ENCODE peak calls at places on chromosome 11, in ten cellular contexts. B is CD4-positive, CD25-positive, alpha-beta regulatory T cell; M is body of pancreas; E is aorta; P is mammary epithelial cell; T is CD4-positive, alpha-beta memory T cell; V is neural progenitor cell; Q is HCT116; H is CD8-positive, alpha-beta T cell; U is cardiac muscle cell. L is an unnamed sample.

GRCh38 chr11:120168108-120168959 is 30.4 kb upstream of the TRIM29 start:
- DNase-seq in B (no peak), M (no peak), E (peak), P (no peak), T (no peak), V (no peak), Q (no peak), H (no peak), U (no peak), L (no peak)

GRCh38 chr11:2701230-2701629 is 1.4 kb upstream of the KCNQ1OT1 start:
- DNase-seq in B (no peak), M (peak), E (peak), P (no peak), T (no peak), V (no peak), Q (no peak), H (no peak), U (no peak), L (no peak)

GRCh38 chr11:117510646-117511045 is 183.0 kb downstream of the CEP164 start:
- DNase-seq in B (no peak), M (no peak), E (no peak), P (no peak), T (no peak), V (no peak), Q (no peak), H (no peak), U (no peak), L (no peak)

GRCh38 chr11:78022397-78023396 is at the start of gene KCTD14:
- DNase-seq in B (no peak), M (peak), E (no peak), P (peak), T (no peak), V (peak), Q (no peak), H (no peak), U (peak), L (no peak)

GRCh38 chr11:48193876-48194275 is 22.7 kb upstream of the OR4B1 start:
- DNase-seq in B (no peak), M (no peak), E (no peak), P (peak), T (no peak), V (no peak), Q (no peak), H (no peak), U (no peak), L (no peak)

GRCh38 chr11:76955459-76956114 is 78.6 kb upstream of the B3GNT6 start:
- DNase-seq in B (no peak), M (no peak), E (no peak), P (peak), T (no peak), V (no peak), Q (no peak), H (no peak), U (no peak), L (no peak)

GRCh38 chr11:104279587-104279986 is 115.6 kb upstream of the PDGFD start:
- DNase-seq in B (no peak), M (no peak), E (no peak), P (no peak), T (no peak), V (no peak), Q (no peak), H (no peak), U (no peak), L (no peak)

GRCh38 chr11:72220696-72221363 is 3.7 kb upstream of the INPPL1 start:
- DNase-seq in B (no peak), M (no peak), E (no peak), P (no peak), T (no peak), V (no peak), Q (no peak), H (no peak), U (no peak), L (no peak)

GRCh38 chr11:47726878-47727514 is 11.8 kb upstream of the AGBL2 start:
- DNase-seq in B (no peak), M (no peak), E (no peak), P (no peak), T (no peak), V (no peak), Q (no peak), H (no peak), U (no peak), L (no peak)

GRCh38 chr11:45267660-45268340 is 18.3 kb downstream of the SYT13 start:
- DNase-seq in B (no peak), M (no peak), E (no peak), P (no peak), T (no peak), V (peak), Q (no peak), H (no peak), U (no peak), L (no peak)

GRCh38 chr11:72989727-72990126 is 152.4 kb downstream of the FCHSD2 start:
- DNase-seq in B (no peak), M (no peak), E (no peak), P (no peak), T (no peak), V (no peak), Q (no peak), H (no peak), U (no peak), L (no peak)

GRCh38 chr11:93846411-93846810 is 4.0 kb downstream of the VSTM5 start:
- DNase-seq in B (no peak), M (no peak), E (no peak), P (no peak), T (no peak), V (no peak), Q (no peak), H (no peak), U (no peak), L (no peak)

GRCh38 chr11:6611092-6612007 is 666 bp downstream of the TAF10 start:
- DNase-seq in B (peak), M (peak), E (peak), P (peak), T (peak), V (peak), Q (no peak), H (no peak), U (no peak), L (peak)

GRCh38 chr11:101034076-101034475 is 95.5 kb downstream of the PGR start:
- DNase-seq in B (no peak), M (peak), E (no peak), P (no peak), T (no peak), V (peak), Q (no peak), H (no peak), U (peak), L (no peak)

GRCh38 chr11:68298659-68299516 is 13.5 kb upstream of the LRP5 start:
- DNase-seq in B (no peak), M (no peak), E (no peak), P (no peak), T (no peak), V (no peak), Q (no peak), H (no peak), U (no peak), L (no peak)

GRCh38 chr11:105466582-105467228 is 143.2 kb upstream of the GRIA4 start:
- DNase-seq in B (no peak), M (no peak), E (no peak), P (peak), T (no peak), V (no peak), Q (peak), H (no peak), U (no peak), L (no peak)

GRCh38 chr11:12052676-12053605 is 44.5 kb upstream of the DKK3 start:
- DNase-seq in B (peak), M (no peak), E (peak), P (peak), T (no peak), V (no peak), Q (no peak), H (no peak), U (no peak), L (no peak)

GRCh38 chr11:1741741-1742140 is 8.7 kb downstream of the IFITM10 start:
- DNase-seq in B (no peak), M (no peak), E (peak), P (no peak), T (no peak), V (no peak), Q (no peak), H (no peak), U (no peak), L (no peak)

GRCh38 chr11:68454767-68455166 is 5.8 kb upstream of the PPP6R3 start:
- DNase-seq in B (no peak), M (no peak), E (peak), P (no peak), T (no peak), V (peak), Q (no peak), H (no peak), U (no peak), L (no peak)

GRCh38 chr11:15278129-15278528 is 163.4 kb downstream of the INSC start:
- DNase-seq in B (no peak), M (no peak), E (no peak), P (no peak), T (no peak), V (no peak), Q (no peak), H (no peak), U (no peak), L (no peak)

DNA sequence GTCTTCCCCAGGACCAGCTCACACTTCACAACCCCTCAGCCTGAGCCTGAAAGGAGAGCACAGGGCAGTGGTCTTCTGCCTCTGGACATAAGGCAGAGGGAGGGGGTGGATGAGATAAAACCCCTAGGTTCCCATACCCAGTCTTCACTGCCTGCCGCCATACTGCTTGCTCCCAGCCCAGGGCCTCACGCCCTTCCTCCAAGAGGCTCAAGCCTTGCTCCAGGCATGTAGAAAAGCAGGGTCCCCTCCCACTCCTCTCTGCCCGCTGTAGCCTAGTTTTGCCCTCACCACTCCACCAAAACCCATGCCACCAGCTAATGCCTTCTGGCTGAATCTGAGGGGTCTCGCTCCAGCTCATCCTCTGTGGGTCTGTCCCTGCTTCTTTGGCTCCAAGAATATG is 5.2 kb downstream of the ARRB1 start:
- DNase-seq in B (no peak), M (no peak), E (no peak), P (no peak), T (no peak), V (no peak), Q (no peak), H (no peak), U (no peak), L (no peak)
- H3K27ac ChIP-seq in B (peak), M (peak), E (no peak), P (no peak), T (no peak), V (no peak), Q (no peak), H (peak), U (no peak), L (peak)

GRCh38 chr11:85845052-85845631 is 10.0 kb upstream of the CCDC83 start:
- DNase-seq in B (no peak), M (no peak), E (no peak), P (peak), T (no peak), V (no peak), Q (no peak), H (no peak), U (no peak), L (no peak)
- H3K27ac ChIP-seq in B (no peak), M (peak), E (no peak), P (peak), T (no peak), V (no peak), Q (peak), H (no peak), U (no peak), L (no peak)

GRCh38 chr11:38990139-38990538 is 2392.1 kb upstream of the RAG2 start:
- DNase-seq in B (no peak), M (no peak), E (no peak), P (peak), T (no peak), V (no peak), Q (no peak), H (no peak), U (no peak), L (no peak)
- H3K27ac ChIP-seq in B (no peak), M (no peak), E (no peak), P (no peak), T (no peak), V (no peak), Q (no peak), H (no peak), U (no peak), L (no peak)

DNA sequence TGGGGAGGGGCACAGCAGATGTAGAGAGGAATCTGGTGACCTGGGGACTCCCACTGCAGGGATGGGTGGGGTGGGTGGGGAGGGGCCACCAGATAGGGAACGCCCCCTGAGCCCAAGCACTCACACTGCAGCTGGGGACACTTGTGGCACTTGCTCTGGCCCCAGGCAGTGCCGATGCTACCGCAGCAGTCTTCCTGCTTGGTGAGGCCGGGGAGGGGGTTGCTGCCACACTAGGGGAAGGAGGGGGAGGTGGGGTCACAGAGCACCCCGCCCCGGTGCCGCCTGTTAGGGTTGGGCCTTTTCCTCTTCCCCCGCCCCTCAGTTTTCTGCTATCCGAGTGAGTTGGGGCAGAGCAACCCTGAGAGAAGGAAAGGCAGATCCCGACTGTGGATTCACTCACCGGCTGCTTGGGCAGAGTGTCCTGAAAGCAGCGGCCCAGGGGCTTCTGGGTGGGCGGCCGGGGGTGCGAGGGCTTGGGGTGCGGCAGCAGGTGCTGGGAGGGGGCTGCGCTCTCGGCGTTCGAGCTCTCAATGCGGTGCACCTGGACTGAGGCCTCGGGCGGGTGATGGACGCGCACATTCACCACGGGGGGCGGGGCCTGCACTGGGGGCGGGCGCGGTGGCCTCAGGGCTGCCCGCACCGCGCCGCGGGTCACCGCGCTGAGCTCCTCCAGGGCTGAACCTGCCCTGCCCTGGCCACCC is 4.7 kb downstream of the LTBP3 start:
- DNase-seq in B (peak), M (no peak), E (no peak), P (no peak), T (peak), V (peak), Q (no peak), H (peak), U (no peak), L (peak)
- H3K27ac ChIP-seq in B (peak), M (no peak), E (no peak), P (no peak), T (peak), V (no peak), Q (peak), H (peak), U (no peak), L (peak)

GRCh38 chr11:33691051-33691864 is 9.4 kb downstream of the C11orf91 start:
- DNase-seq in B (no peak), M (no peak), E (no peak), P (no peak), T (no peak), V (no peak), Q (peak), H (no peak), U (peak), L (no peak)
- H3K27ac ChIP-seq in B (no peak), M (peak), E (no peak), P (peak), T (no peak), V (no peak), Q (peak), H (no peak), U (no peak), L (no peak)

GRCh38 chr11:118606157-118606843 is 1.1 kb upstream of the PHLDB1 start:
- DNase-seq in B (no peak), M (peak), E (peak), P (no peak), T (no peak), V (peak), Q (no peak), H (no peak), U (no peak), L (no peak)
- H3K27ac ChIP-seq in B (peak), M (peak), E (peak), P (no peak), T (no peak), V (no peak), Q (no peak), H (no peak), U (no peak), L (no peak)

GRCh38 chr11:57787205-57787604 is 25.6 kb downstream of the CTNND1 start:
- DNase-seq in B (no peak), M (no peak), E (no peak), P (no peak), T (no peak), V (no peak), Q (no peak), H (no peak), U (no peak), L (no peak)
- H3K27ac ChIP-seq in B (no peak), M (peak), E (no peak), P (peak), T (no peak), V (peak), Q (no peak), H (no peak), U (peak), L (peak)

L was measured in DND-41.